ENCODE peak calls at places on chromosomes 6 and 20, in nine cellular contexts. One of them, this sample, is unnamed.

GRCh38 chr20:63533871-63534393 is 3.2 kb downstream of the PTK6 start:
- DNase-seq in nephron progenitor cell: peak
- DNase-seq in naive thymus-derived CD8-positive, alpha-beta T cell: no peak
- DNase-seq in SJSA1: no peak
- DNase-seq in C1 segment of cervical spinal cord: no peak
- DNase-seq in midbrain: no peak
- DNase-seq in stimulated activated CD8-positive, alpha-beta memory T cell treated with anti-CD3 and anti-CD28 coated beads, Interleukin-4, amount 100 ng/mL, for 1 hour: no peak
- DNase-seq in left cardiac atrium: peak
- DNase-seq in aorta: peak
- DNase-seq in this sample: no peak

GRCh38 chr20:14925286-14925685 is 587.9 kb upstream of the FLRT3 start:
- DNase-seq in nephron progenitor cell: no peak
- DNase-seq in naive thymus-derived CD8-positive, alpha-beta T cell: no peak
- DNase-seq in SJSA1: no peak
- DNase-seq in C1 segment of cervical spinal cord: no peak
- DNase-seq in midbrain: no peak
- DNase-seq in stimulated activated CD8-positive, alpha-beta memory T cell treated with anti-CD3 and anti-CD28 coated beads, Interleukin-4, amount 100 ng/mL, for 1 hour: no peak
- DNase-seq in left cardiac atrium: no peak
- DNase-seq in aorta: no peak
- DNase-seq in this sample: no peak

GRCh38 chr6:112934433-112935327 is 587.5 kb downstream of the RFPL4B start:
- DNase-seq in nephron progenitor cell: no peak
- DNase-seq in naive thymus-derived CD8-positive, alpha-beta T cell: no peak
- DNase-seq in SJSA1: no peak
- DNase-seq in C1 segment of cervical spinal cord: no peak
- DNase-seq in midbrain: no peak
- DNase-seq in stimulated activated CD8-positive, alpha-beta memory T cell treated with anti-CD3 and anti-CD28 coated beads, Interleukin-4, amount 100 ng/mL, for 1 hour: no peak
- DNase-seq in left cardiac atrium: no peak
- DNase-seq in aorta: no peak
- DNase-seq in this sample: no peak

GRCh38 chr20:53220482-53221307 is 248.5 kb downstream of the TSHZ2 start:
- DNase-seq in nephron progenitor cell: no peak
- DNase-seq in naive thymus-derived CD8-positive, alpha-beta T cell: no peak
- DNase-seq in SJSA1: no peak
- DNase-seq in C1 segment of cervical spinal cord: no peak
- DNase-seq in midbrain: no peak
- DNase-seq in stimulated activated CD8-positive, alpha-beta memory T cell treated with anti-CD3 and anti-CD28 coated beads, Interleukin-4, amount 100 ng/mL, for 1 hour: no peak
- DNase-seq in left cardiac atrium: no peak
- DNase-seq in aorta: no peak
- DNase-seq in this sample: no peak

GRCh38 chr6:88870728-88871330 is 92.6 kb downstream of the RNGTT start:
- DNase-seq in nephron progenitor cell: peak
- DNase-seq in naive thymus-derived CD8-positive, alpha-beta T cell: peak
- DNase-seq in SJSA1: peak
- DNase-seq in C1 segment of cervical spinal cord: no peak
- DNase-seq in midbrain: peak
- DNase-seq in stimulated activated CD8-positive, alpha-beta memory T cell treated with anti-CD3 and anti-CD28 coated beads, Interleukin-4, amount 100 ng/mL, for 1 hour: peak
- DNase-seq in left cardiac atrium: peak
- DNase-seq in aorta: no peak
- DNase-seq in this sample: no peak

GRCh38 chr6:21847712-21848111 is 254.2 kb downstream of the SOX4 start:
- DNase-seq in nephron progenitor cell: no peak
- DNase-seq in naive thymus-derived CD8-positive, alpha-beta T cell: no peak
- DNase-seq in SJSA1: no peak
- DNase-seq in C1 segment of cervical spinal cord: no peak
- DNase-seq in midbrain: no peak
- DNase-seq in stimulated activated CD8-positive, alpha-beta memory T cell treated with anti-CD3 and anti-CD28 coated beads, Interleukin-4, amount 100 ng/mL, for 1 hour: no peak
- DNase-seq in left cardiac atrium: no peak
- DNase-seq in aorta: no peak
- DNase-seq in this sample: no peak

GRCh38 chr6:157323114-157323923 is at the start of gene TMEM242:
- DNase-seq in nephron progenitor cell: peak
- DNase-seq in naive thymus-derived CD8-positive, alpha-beta T cell: peak
- DNase-seq in SJSA1: peak
- DNase-seq in C1 segment of cervical spinal cord: no peak
- DNase-seq in midbrain: no peak
- DNase-seq in stimulated activated CD8-positive, alpha-beta memory T cell treated with anti-CD3 and anti-CD28 coated beads, Interleukin-4, amount 100 ng/mL, for 1 hour: peak
- DNase-seq in left cardiac atrium: peak
- DNase-seq in aorta: peak
- DNase-seq in this sample: no peak

GRCh38 chr20:46255440-46256104 is 52.7 kb downstream of the CDH22 start:
- DNase-seq in nephron progenitor cell: no peak
- DNase-seq in naive thymus-derived CD8-positive, alpha-beta T cell: no peak
- DNase-seq in SJSA1: peak
- DNase-seq in C1 segment of cervical spinal cord: no peak
- DNase-seq in midbrain: peak
- DNase-seq in stimulated activated CD8-positive, alpha-beta memory T cell treated with anti-CD3 and anti-CD28 coated beads, Interleukin-4, amount 100 ng/mL, for 1 hour: no peak
- DNase-seq in left cardiac atrium: peak
- DNase-seq in aorta: peak
- DNase-seq in this sample: no peak

GRCh38 chr20:1381753-1382591 is 10.9 kb downstream of the FKBP1A start:
- DNase-seq in nephron progenitor cell: no peak
- DNase-seq in naive thymus-derived CD8-positive, alpha-beta T cell: no peak
- DNase-seq in SJSA1: no peak
- DNase-seq in C1 segment of cervical spinal cord: no peak
- DNase-seq in midbrain: no peak
- DNase-seq in stimulated activated CD8-positive, alpha-beta memory T cell treated with anti-CD3 and anti-CD28 coated beads, Interleukin-4, amount 100 ng/mL, for 1 hour: no peak
- DNase-seq in left cardiac atrium: no peak
- DNase-seq in aorta: no peak
- DNase-seq in this sample: no peak

GRCh38 chr6:34679552-34680255 is 16.9 kb downstream of the ILRUN start:
- DNase-seq in nephron progenitor cell: no peak
- DNase-seq in naive thymus-derived CD8-positive, alpha-beta T cell: no peak
- DNase-seq in SJSA1: no peak
- DNase-seq in C1 segment of cervical spinal cord: no peak
- DNase-seq in midbrain: no peak
- DNase-seq in stimulated activated CD8-positive, alpha-beta memory T cell treated with anti-CD3 and anti-CD28 coated beads, Interleukin-4, amount 100 ng/mL, for 1 hour: no peak
- DNase-seq in left cardiac atrium: no peak
- DNase-seq in aorta: no peak
- DNase-seq in this sample: no peak

GRCh38 chr20:17622851-17623508 is 53.1 kb downstream of the DSTN start:
- DNase-seq in nephron progenitor cell: no peak
- DNase-seq in naive thymus-derived CD8-positive, alpha-beta T cell: no peak
- DNase-seq in SJSA1: no peak
- DNase-seq in C1 segment of cervical spinal cord: no peak
- DNase-seq in midbrain: no peak
- DNase-seq in stimulated activated CD8-positive, alpha-beta memory T cell treated with anti-CD3 and anti-CD28 coated beads, Interleukin-4, amount 100 ng/mL, for 1 hour: no peak
- DNase-seq in left cardiac atrium: no peak
- DNase-seq in aorta: peak
- DNase-seq in this sample: no peak

GRCh38 chr6:137903933-137904821 is 37.1 kb downstream of the TNFAIP3 start:
- DNase-seq in nephron progenitor cell: no peak
- DNase-seq in naive thymus-derived CD8-positive, alpha-beta T cell: no peak
- DNase-seq in SJSA1: no peak
- DNase-seq in C1 segment of cervical spinal cord: no peak
- DNase-seq in midbrain: no peak
- DNase-seq in stimulated activated CD8-positive, alpha-beta memory T cell treated with anti-CD3 and anti-CD28 coated beads, Interleukin-4, amount 100 ng/mL, for 1 hour: no peak
- DNase-seq in left cardiac atrium: no peak
- DNase-seq in aorta: no peak
- DNase-seq in this sample: no peak

GRCh38 chr6:79574636-79575035 is 37.4 kb upstream of the LCA5 start:
- DNase-seq in nephron progenitor cell: no peak
- DNase-seq in naive thymus-derived CD8-positive, alpha-beta T cell: no peak
- DNase-seq in SJSA1: peak
- DNase-seq in C1 segment of cervical spinal cord: no peak
- DNase-seq in midbrain: no peak
- DNase-seq in stimulated activated CD8-positive, alpha-beta memory T cell treated with anti-CD3 and anti-CD28 coated beads, Interleukin-4, amount 100 ng/mL, for 1 hour: no peak
- DNase-seq in left cardiac atrium: no peak
- DNase-seq in aorta: no peak
- DNase-seq in this sample: no peak

GRCh38 chr20:38032585-38033329 is 499 bp downstream of the TTI1 start:
- DNase-seq in nephron progenitor cell: no peak
- DNase-seq in naive thymus-derived CD8-positive, alpha-beta T cell: no peak
- DNase-seq in SJSA1: no peak
- DNase-seq in C1 segment of cervical spinal cord: no peak
- DNase-seq in midbrain: no peak
- DNase-seq in stimulated activated CD8-positive, alpha-beta memory T cell treated with anti-CD3 and anti-CD28 coated beads, Interleukin-4, amount 100 ng/mL, for 1 hour: no peak
- DNase-seq in left cardiac atrium: no peak
- DNase-seq in aorta: no peak
- DNase-seq in this sample: peak

GRCh38 chr6:113645576-113645970 is 211.6 kb upstream of the MARCKS start:
- DNase-seq in nephron progenitor cell: no peak
- DNase-seq in naive thymus-derived CD8-positive, alpha-beta T cell: no peak
- DNase-seq in SJSA1: peak
- DNase-seq in C1 segment of cervical spinal cord: no peak
- DNase-seq in midbrain: no peak
- DNase-seq in stimulated activated CD8-positive, alpha-beta memory T cell treated with anti-CD3 and anti-CD28 coated beads, Interleukin-4, amount 100 ng/mL, for 1 hour: no peak
- DNase-seq in left cardiac atrium: no peak
- DNase-seq in aorta: no peak
- DNase-seq in this sample: no peak

GRCh38 chr6:38753707-38754106 is 38.6 kb downstream of the DNAH8 start:
- DNase-seq in nephron progenitor cell: no peak
- DNase-seq in naive thymus-derived CD8-positive, alpha-beta T cell: no peak
- DNase-seq in SJSA1: no peak
- DNase-seq in C1 segment of cervical spinal cord: no peak
- DNase-seq in midbrain: no peak
- DNase-seq in stimulated activated CD8-positive, alpha-beta memory T cell treated with anti-CD3 and anti-CD28 coated beads, Interleukin-4, amount 100 ng/mL, for 1 hour: no peak
- DNase-seq in left cardiac atrium: no peak
- DNase-seq in aorta: no peak
- DNase-seq in this sample: no peak

GRCh38 chr6:56259682-56260081 is 12.3 kb upstream of the COL21A1 start:
- DNase-seq in nephron progenitor cell: no peak
- DNase-seq in naive thymus-derived CD8-positive, alpha-beta T cell: no peak
- DNase-seq in SJSA1: no peak
- DNase-seq in C1 segment of cervical spinal cord: no peak
- DNase-seq in midbrain: no peak
- DNase-seq in stimulated activated CD8-positive, alpha-beta memory T cell treated with anti-CD3 and anti-CD28 coated beads, Interleukin-4, amount 100 ng/mL, for 1 hour: no peak
- DNase-seq in left cardiac atrium: no peak
- DNase-seq in aorta: no peak
- DNase-seq in this sample: no peak

GRCh38 chr6:118680452-118681095 is 29.2 kb upstream of the CEP85L start:
- DNase-seq in nephron progenitor cell: no peak
- DNase-seq in naive thymus-derived CD8-positive, alpha-beta T cell: peak
- DNase-seq in SJSA1: no peak
- DNase-seq in C1 segment of cervical spinal cord: no peak
- DNase-seq in midbrain: peak
- DNase-seq in stimulated activated CD8-positive, alpha-beta memory T cell treated with anti-CD3 and anti-CD28 coated beads, Interleukin-4, amount 100 ng/mL, for 1 hour: no peak
- DNase-seq in left cardiac atrium: no peak
- DNase-seq in aorta: no peak
- DNase-seq in this sample: no peak

GRCh38 chr20:14521016-14521415 is 183.6 kb upstream of the FLRT3 start:
- DNase-seq in nephron progenitor cell: no peak
- DNase-seq in naive thymus-derived CD8-positive, alpha-beta T cell: no peak
- DNase-seq in SJSA1: no peak
- DNase-seq in C1 segment of cervical spinal cord: no peak
- DNase-seq in midbrain: no peak
- DNase-seq in stimulated activated CD8-positive, alpha-beta memory T cell treated with anti-CD3 and anti-CD28 coated beads, Interleukin-4, amount 100 ng/mL, for 1 hour: no peak
- DNase-seq in left cardiac atrium: no peak
- DNase-seq in aorta: no peak
- DNase-seq in this sample: no peak

GRCh38 chr6:169022079-169022478 is 231.6 kb downstream of the THBS2 start:
- DNase-seq in nephron progenitor cell: no peak
- DNase-seq in naive thymus-derived CD8-positive, alpha-beta T cell: no peak
- DNase-seq in SJSA1: no peak
- DNase-seq in C1 segment of cervical spinal cord: no peak
- DNase-seq in midbrain: no peak
- DNase-seq in stimulated activated CD8-positive, alpha-beta memory T cell treated with anti-CD3 and anti-CD28 coated beads, Interleukin-4, amount 100 ng/mL, for 1 hour: no peak
- DNase-seq in left cardiac atrium: no peak
- DNase-seq in aorta: no peak
- DNase-seq in this sample: no peak

GRCh38 chr20:49424536-49424935 is 57.9 kb downstream of the KCNB1 start:
- DNase-seq in nephron progenitor cell: peak
- DNase-seq in naive thymus-derived CD8-positive, alpha-beta T cell: no peak
- DNase-seq in SJSA1: no peak
- DNase-seq in C1 segment of cervical spinal cord: no peak
- DNase-seq in midbrain: no peak
- DNase-seq in stimulated activated CD8-positive, alpha-beta memory T cell treated with anti-CD3 and anti-CD28 coated beads, Interleukin-4, amount 100 ng/mL, for 1 hour: no peak
- DNase-seq in left cardiac atrium: no peak
- DNase-seq in aorta: peak
- DNase-seq in this sample: no peak

GRCh38 chr6:110999634-111000270 is 17.9 kb downstream of the RPF2 start:
- DNase-seq in nephron progenitor cell: no peak
- DNase-seq in naive thymus-derived CD8-positive, alpha-beta T cell: peak
- DNase-seq in SJSA1: peak
- DNase-seq in C1 segment of cervical spinal cord: no peak
- DNase-seq in midbrain: peak
- DNase-seq in stimulated activated CD8-positive, alpha-beta memory T cell treated with anti-CD3 and anti-CD28 coated beads, Interleukin-4, amount 100 ng/mL, for 1 hour: no peak
- DNase-seq in left cardiac atrium: no peak
- DNase-seq in aorta: no peak
- DNase-seq in this sample: no peak

GRCh38 chr20:46987001-46987400 is 92.4 kb downstream of the EYA2 start:
- DNase-seq in nephron progenitor cell: no peak
- DNase-seq in naive thymus-derived CD8-positive, alpha-beta T cell: no peak
- DNase-seq in SJSA1: no peak
- DNase-seq in C1 segment of cervical spinal cord: no peak
- DNase-seq in midbrain: no peak
- DNase-seq in stimulated activated CD8-positive, alpha-beta memory T cell treated with anti-CD3 and anti-CD28 coated beads, Interleukin-4, amount 100 ng/mL, for 1 hour: no peak
- DNase-seq in left cardiac atrium: no peak
- DNase-seq in aorta: no peak
- DNase-seq in this sample: no peak

GRCh38 chr20:46964299-46965123 is 69.9 kb downstream of the EYA2 start:
- DNase-seq in nephron progenitor cell: no peak
- DNase-seq in naive thymus-derived CD8-positive, alpha-beta T cell: no peak
- DNase-seq in SJSA1: no peak
- DNase-seq in C1 segment of cervical spinal cord: no peak
- DNase-seq in midbrain: no peak
- DNase-seq in stimulated activated CD8-positive, alpha-beta memory T cell treated with anti-CD3 and anti-CD28 coated beads, Interleukin-4, amount 100 ng/mL, for 1 hour: no peak
- DNase-seq in left cardiac atrium: no peak
- DNase-seq in aorta: no peak
- DNase-seq in this sample: no peak

GRCh38 chr6:14172575-14172974 is 55.0 kb downstream of the CD83 start:
- DNase-seq in nephron progenitor cell: no peak
- DNase-seq in naive thymus-derived CD8-positive, alpha-beta T cell: no peak
- DNase-seq in SJSA1: no peak
- DNase-seq in C1 segment of cervical spinal cord: no peak
- DNase-seq in midbrain: no peak
- DNase-seq in stimulated activated CD8-positive, alpha-beta memory T cell treated with anti-CD3 and anti-CD28 coated beads, Interleukin-4, amount 100 ng/mL, for 1 hour: no peak
- DNase-seq in left cardiac atrium: no peak
- DNase-seq in aorta: no peak
- DNase-seq in this sample: no peak

GRCh38 chr20:62874745-62875344 is 13.2 kb upstream of the TCFL5 start:
- DNase-seq in nephron progenitor cell: no peak
- DNase-seq in naive thymus-derived CD8-positive, alpha-beta T cell: no peak
- DNase-seq in SJSA1: no peak
- DNase-seq in C1 segment of cervical spinal cord: no peak
- DNase-seq in midbrain: no peak
- DNase-seq in stimulated activated CD8-positive, alpha-beta memory T cell treated with anti-CD3 and anti-CD28 coated beads, Interleukin-4, amount 100 ng/mL, for 1 hour: no peak
- DNase-seq in left cardiac atrium: no peak
- DNase-seq in aorta: peak
- DNase-seq in this sample: no peak

GRCh38 chr6:109165392-109165964 is 70.2 kb downstream of the CEP57L1 start:
- DNase-seq in nephron progenitor cell: peak
- DNase-seq in naive thymus-derived CD8-positive, alpha-beta T cell: no peak
- DNase-seq in SJSA1: no peak
- DNase-seq in C1 segment of cervical spinal cord: no peak
- DNase-seq in midbrain: no peak
- DNase-seq in stimulated activated CD8-positive, alpha-beta memory T cell treated with anti-CD3 and anti-CD28 coated beads, Interleukin-4, amount 100 ng/mL, for 1 hour: no peak
- DNase-seq in left cardiac atrium: peak
- DNase-seq in aorta: no peak
- DNase-seq in this sample: no peak

GRCh38 chr6:11785953-11786579 is 7.5 kb upstream of the ADTRP start:
- DNase-seq in nephron progenitor cell: no peak
- DNase-seq in naive thymus-derived CD8-positive, alpha-beta T cell: no peak
- DNase-seq in SJSA1: no peak
- DNase-seq in C1 segment of cervical spinal cord: no peak
- DNase-seq in midbrain: no peak
- DNase-seq in stimulated activated CD8-positive, alpha-beta memory T cell treated with anti-CD3 and anti-CD28 coated beads, Interleukin-4, amount 100 ng/mL, for 1 hour: no peak
- DNase-seq in left cardiac atrium: no peak
- DNase-seq in aorta: no peak
- DNase-seq in this sample: no peak

GRCh38 chr20:17622086-17622850 is 52.4 kb downstream of the DSTN start:
- DNase-seq in nephron progenitor cell: peak
- DNase-seq in naive thymus-derived CD8-positive, alpha-beta T cell: no peak
- DNase-seq in SJSA1: no peak
- DNase-seq in C1 segment of cervical spinal cord: no peak
- DNase-seq in midbrain: no peak
- DNase-seq in stimulated activated CD8-positive, alpha-beta memory T cell treated with anti-CD3 and anti-CD28 coated beads, Interleukin-4, amount 100 ng/mL, for 1 hour: no peak
- DNase-seq in left cardiac atrium: no peak
- DNase-seq in aorta: peak
- DNase-seq in this sample: no peak

GRCh38 chr20:15594296-15594695 is 979.0 kb downstream of the KIF16B start:
- DNase-seq in nephron progenitor cell: no peak
- DNase-seq in naive thymus-derived CD8-positive, alpha-beta T cell: no peak
- DNase-seq in SJSA1: no peak
- DNase-seq in C1 segment of cervical spinal cord: no peak
- DNase-seq in midbrain: no peak
- DNase-seq in stimulated activated CD8-positive, alpha-beta memory T cell treated with anti-CD3 and anti-CD28 coated beads, Interleukin-4, amount 100 ng/mL, for 1 hour: no peak
- DNase-seq in left cardiac atrium: no peak
- DNase-seq in aorta: no peak
- DNase-seq in this sample: no peak